ENCODE peak calls at places on chromosome 14, in eight cellular contexts. Q, K, G, T, L, V, D and S are unnamed samples.

GRCh38 chr14:24903337-24903736 is 146.6 kb downstream of the STXBP6 start:
- DNase-seq in V (no peak), T (no peak), K (no peak), D (no peak), L (no peak), G (no peak), Q (no peak), S (no peak)

GRCh38 chr14:23114669-23115491 is 4.2 kb downstream of the CEBPE start:
- DNase-seq in K (no peak), D (no peak), G (no peak), V (no peak), T (peak; percentile 81), Q (peak; percentile 58), L (no peak), S (no peak)

GRCh38 chr14:33297565-33297964 is 358.9 kb downstream of the NPAS3 start:
- DNase-seq in V (no peak), K (no peak), G (no peak), L (no peak), D (no peak), Q (no peak), T (no peak), S (no peak)

GRCh38 chr14:22915886-22916521 is 2.9 kb downstream of the RBM23 start:
- DNase-seq in Q (no peak), L (no peak), K (no peak), T (peak; percentile 90), D (no peak), V (no peak), G (no peak), S (no peak)

GRCh38 chr14:32932921-32933622 is 5.6 kb upstream of the NPAS3 start:
- DNase-seq in T (no peak), V (no peak), K (no peak), G (no peak), D (no peak), L (no peak), Q (peak; percentile 70), S (no peak)

GRCh38 chr14:40393143-40393542 is 960.9 kb upstream of the FBXO33 start:
- DNase-seq in G (no peak), D (no peak), T (no peak), V (no peak), K (no peak), L (no peak), Q (no peak), S (no peak)

GRCh38 chr14:105087963-105088811 is 23.0 kb upstream of the GPR132 start:
- DNase-seq in D (peak; percentile 31), Q (peak; percentile 74), V (no peak), L (no peak), K (peak; percentile 14), T (no peak), G (peak; percentile 60), S (no peak)

GRCh38 chr14:58914271-58914855 is 274.1 kb upstream of the DAAM1 start:
- DNase-seq in Q (no peak), G (no peak), K (no peak), L (no peak), V (no peak), T (no peak), D (no peak), S (no peak)

GRCh38 chr14:58923751-58924405 is 264.6 kb upstream of the DAAM1 start:
- DNase-seq in L (no peak), K (no peak), V (no peak), G (no peak), T (no peak), D (no peak), Q (no peak), S (no peak)

GRCh38 chr14:23544511-23545447 is 6.8 kb downstream of the ZFHX2 start:
- DNase-seq in T (peak; percentile 40), G (no peak), Q (no peak), D (peak; percentile 33), V (no peak), L (no peak), K (no peak), S (no peak)

GRCh38 chr14:22510527-22511110 is 78.4 kb downstream of the DAD1 start:
- DNase-seq in T (no peak), V (no peak), L (no peak), K (no peak), G (no peak), Q (no peak), D (no peak), S (no peak)

GRCh38 chr14:24390696-24391468 is 7.9 kb upstream of the NYNRIN start:
- DNase-seq in T (peak; percentile 34), Q (no peak), G (no peak), V (no peak), L (no peak), K (no peak), D (no peak), S (no peak)

GRCh38 chr14:67319142-67319541 is 40.5 kb downstream of the ATP6V1D start:
- DNase-seq in Q (no peak), G (no peak), V (no peak), D (no peak), L (no peak), T (no peak), K (no peak), S (no peak)

GRCh38 chr14:101230161-101230850 is 326.8 kb upstream of the RTL1 start:
- DNase-seq in L (no peak), G (no peak), Q (no peak), D (no peak), K (no peak), T (no peak), V (no peak), S (no peak)

GRCh38 chr14:62101189-62101588 is 339.0 kb downstream of the SNAPC1 start:
- DNase-seq in G (no peak), T (no peak), L (no peak), K (no peak), D (no peak), V (no peak), Q (no peak), S (no peak)

GRCh38 chr14:68794856-68795601 is 2.2 kb upstream of the ZFP36L1 start:
- DNase-seq in G (no peak), L (no peak), D (peak; percentile 54), Q (peak; percentile 80), T (no peak), V (peak; percentile 44), K (no peak), S (peak; percentile 89)

GRCh38 chr14:68792022-68792829 is 641 bp downstream of the ZFP36L1 start:
- DNase-seq in K (no peak), G (no peak), T (no peak), V (no peak), Q (peak; percentile 78), L (no peak), D (no peak), S (no peak)

GRCh38 chr14:68794130-68794855 is 1.4 kb upstream of the ZFP36L1 start:
- DNase-seq in K (no peak), T (peak; percentile 3), L (no peak), V (peak; percentile 85), Q (peak; percentile 97), G (peak; percentile 89), D (peak; percentile 85), S (no peak)

GRCh38 chr14:68792830-68793733 is at the start of gene ZFP36L1:
- DNase-seq in Q (peak; percentile 98), D (peak; percentile 94), L (peak; percentile 85), T (peak; percentile 9), G (peak; percentile 96), V (peak; percentile 90), K (no peak), S (peak; percentile 93)

GRCh38 chr14:68793734-68794129 is 865 bp upstream of the ZFP36L1 start:
- DNase-seq in L (no peak), V (no peak), Q (no peak), D (no peak), K (no peak), G (no peak), T (no peak), S (no peak)
- TF ChIP-seq POLR2AphosphoS5 in L (no peak), V (no peak), Q (no peak), D (no peak), K (no peak), G (no peak), T (no peak), S (no peak)

DNA sequence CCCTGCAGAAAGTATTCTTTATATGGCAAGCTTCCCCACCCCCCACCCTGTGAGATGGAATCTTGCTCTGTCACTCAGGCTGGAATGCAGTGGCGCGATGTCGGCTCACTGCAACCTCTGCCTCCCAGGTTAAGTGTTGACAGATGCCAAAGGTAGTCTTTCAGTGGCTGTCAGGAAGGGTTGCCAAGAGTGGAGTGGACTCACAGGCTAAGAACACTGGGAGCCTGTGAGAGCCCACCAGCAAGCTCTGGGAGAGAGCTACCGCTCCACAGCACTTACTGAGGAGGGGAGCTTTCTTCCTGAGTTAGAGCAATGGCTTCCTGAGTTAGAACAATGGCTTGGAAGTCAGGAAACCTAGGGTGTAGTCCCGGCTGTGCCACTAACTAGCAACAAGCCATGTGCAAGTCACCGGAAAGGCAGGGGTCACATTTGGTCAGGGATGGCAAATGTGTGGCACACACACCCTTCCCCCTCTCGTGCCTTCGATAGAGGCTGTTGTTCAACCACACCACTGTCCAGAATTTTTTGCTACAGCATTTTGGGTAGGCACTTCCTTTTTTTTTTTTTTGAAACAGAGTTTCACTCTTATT is 2.6 kb downstream of the RNASE1 start:
- DNase-seq in L (no peak), K (no peak), Q (peak; percentile 72), V (no peak), D (no peak), T (peak; percentile 85), G (no peak), S (no peak)
- TF ChIP-seq POLR2AphosphoS5 in L (no peak), K (no peak), Q (no peak), V (no peak), D (no peak), T (peak; percentile 66), G (no peak), S (no peak)

GRCh38 chr14:92609955-92610354 is 96.4 kb downstream of the RIN3 start:
- DNase-seq in Q (no peak), V (no peak), T (peak; percentile 44), K (no peak), D (no peak), L (no peak), G (no peak), S (no peak)

GRCh38 chr14:92607251-92607650 is 93.7 kb downstream of the RIN3 start:
- DNase-seq in D (no peak), V (no peak), G (no peak), T (no peak), K (no peak), L (no peak), Q (no peak), S (no peak)

GRCh38 chr14:92605274-92605940 is 91.8 kb downstream of the RIN3 start:
- DNase-seq in G (no peak), T (no peak), D (no peak), Q (no peak), V (no peak), K (no peak), L (no peak), S (no peak)

GRCh38 chr14:92610849-92611271 is 97.3 kb downstream of the RIN3 start:
- DNase-seq in T (no peak), K (no peak), V (no peak), Q (peak; percentile 65), L (no peak), G (no peak), D (peak; percentile 80), S (no peak)

GRCh38 chr14:92607702-92608429 is 94.3 kb downstream of the RIN3 start:
- DNase-seq in L (no peak), G (no peak), D (no peak), K (no peak), V (no peak), Q (no peak), T (no peak), S (no peak)
- TF ChIP-seq POLR2AphosphoS5 in L (no peak), G (no peak), D (peak; percentile 60), K (no peak), V (peak; percentile 52), Q (peak; percentile 35), T (no peak), S (no peak)

GRCh38 chr14:45891417-45892080 is 638.5 kb upstream of the MIS18BP1 start:
- DNase-seq in T (no peak), Q (no peak), G (no peak), L (no peak), V (peak; percentile 27), D (peak; percentile 73), K (no peak), S (no peak)

GRCh38 chr14:45893127-45893526 is 640.1 kb upstream of the MIS18BP1 start:
- DNase-seq in K (no peak), G (no peak), Q (no peak), T (no peak), D (peak; percentile 15), V (no peak), L (no peak), S (no peak)
- TF ChIP-seq POLR2AphosphoS5 in K (no peak), G (no peak), Q (no peak), T (no peak), D (no peak), V (no peak), L (no peak), S (no peak)